ENCODE peak calls at places on chromosome 11, in six cellular contexts. S, R, N, Z, C and Y are unnamed samples.

GRCh38 chr11:110126936-110127335 is 33.7 kb downstream of the ZC3H12C start:
- DNase-seq in S (no peak), R (no peak), N (no peak), Z (no peak), C (no peak), Y (no peak)

GRCh38 chr11:48384670-48385069 is 18.4 kb upstream of the OR4C5 start:
- DNase-seq in S (no peak), R (no peak), N (no peak), Z (no peak), C (no peak), Y (no peak)

GRCh38 chr11:114892381-114893197 is 214.3 kb downstream of the NXPE2 start:
- DNase-seq in S (no peak), R (no peak), N (no peak), Z (no peak), C (no peak), Y (no peak)

GRCh38 chr11:28342704-28343103 is 234.5 kb downstream of the METTL15 start:
- DNase-seq in S (no peak), R (no peak), N (no peak), Z (no peak), C (no peak), Y (no peak)

GRCh38 chr11:640021-640706 is 3.1 kb downstream of the DRD4 start:
- DNase-seq in S (no peak), R (no peak), N (no peak), Z (no peak), C (no peak), Y (no peak)

GRCh38 chr11:65414776-65415498 is 7.7 kb upstream of the NEAT1 start:
- DNase-seq in S (no peak), R (no peak), N (no peak), Z (no peak), C (no peak), Y (no peak)

GRCh38 chr11:46710821-46711269 is 8.2 kb upstream of the F2 start:
- DNase-seq in S (peak; percentile 99), R (no peak), N (peak; percentile 75), Z (no peak), C (no peak), Y (no peak)

GRCh38 chr11:82718307-82718706 is 15.4 kb downstream of the FAM181B start:
- DNase-seq in S (no peak), R (peak; percentile 38), N (peak; percentile 8), Z (peak; percentile 19), C (peak; percentile 57), Y (no peak)